ENCODE peak calls at places on chromosomes 11 and 22, in seven cellular contexts. D is astrocyte; R is ELR; Q is NCI-H460; S is SHP77; X is iris pigment epithelial cell; P is activated effector memory CD4-positive, alpha-beta T cell treated with anti-CD3 and anti-CD28 coated beads, Interleukin-2, amount 50 U/mL, for 16 hours. A is an unnamed sample.

GRCh38 chr11:61828629-61829407 is 718 bp downstream of the FADS2 start:
- DNase-seq in D (peak; percentile 14), R (peak; percentile 34), Q (no peak), S (no peak), X (peak; percentile 76), P (peak; percentile 64), A (no peak)

GRCh38 chr22:21628386-21629261 is 1.2 kb downstream of the YDJC start:
- DNase-seq in D (no peak), R (no peak), Q (no peak), S (no peak), X (no peak), P (no peak), A (no peak)

GRCh38 chr11:70159612-70160570 is 43.2 kb upstream of the FADD start:
- DNase-seq in D (peak; percentile 75), R (peak; percentile 72), Q (peak; percentile 61), S (no peak), X (peak; percentile 5), P (no peak), A (no peak)

GRCh38 chr22:42985541-42985925 is 29.4 kb downstream of the PACSIN2 start:
- DNase-seq in D (no peak), R (no peak), Q (no peak), S (no peak), X (no peak), P (no peak), A (no peak)

GRCh38 chr22:33110562-33111163 is 52.5 kb upstream of the SYN3 start:
- DNase-seq in D (no peak), R (no peak), Q (no peak), S (no peak), X (no peak), P (no peak), A (no peak)

GRCh38 chr22:39176067-39176621 is 23.7 kb upstream of the CBX7 start:
- DNase-seq in D (peak; percentile 52), R (peak; percentile 90), Q (peak; percentile 11), S (no peak), X (peak; percentile 54), P (peak; percentile 55), A (no peak)

GRCh38 chr22:44658371-44658953 is 43.5 kb upstream of the PRR5 start:
- DNase-seq in D (peak; percentile 54), R (no peak), Q (no peak), S (no peak), X (peak; percentile 87), P (no peak), A (no peak)

GRCh38 chr11:128095459-128096096 is 491.8 kb downstream of the ETS1 start:
- DNase-seq in D (peak; percentile 84), R (peak; percentile 86), Q (no peak), S (no peak), X (peak; percentile 89), P (no peak), A (no peak)

GRCh38 chr22:19843857-19844422 is 10.7 kb downstream of the GNB1L start:
- DNase-seq in D (no peak), R (no peak), Q (no peak), S (no peak), X (no peak), P (no peak), A (no peak)

GRCh38 chr22:41544671-41545476 is 604 bp upstream of the POLR3H start:
- DNase-seq in D (no peak), R (peak; percentile 53), Q (no peak), S (no peak), X (no peak), P (no peak), A (no peak)

GRCh38 chr11:33734441-33735165 is 1.6 kb downstream of the CD59 start:
- DNase-seq in D (peak; percentile 62), R (peak; percentile 37), Q (no peak), S (no peak), X (peak; percentile 67), P (no peak), A (no peak)

GRCh38 chr11:66418168-66418985 is 2.5 kb upstream of the NPAS4 start:
- DNase-seq in D (peak; percentile 94), R (peak; percentile 90), Q (peak; percentile 61), S (peak; percentile 81), X (peak; percentile 95), P (peak; percentile 84), A (peak; percentile 51)

GRCh38 chr11:111762981-111763643 is 3.1 kb downstream of the PPP2R1B start:
- DNase-seq in D (no peak), R (no peak), Q (no peak), S (no peak), X (peak; percentile 29), P (no peak), A (no peak)

GRCh38 chr22:38062782-38063181 is 5.6 kb downstream of the PICK1 start:
- DNase-seq in D (no peak), R (no peak), Q (no peak), S (no peak), X (no peak), P (no peak), A (no peak)

GRCh38 chr22:43302462-43303109 is 40.6 kb downstream of the SCUBE1 start:
- DNase-seq in D (no peak), R (no peak), Q (no peak), S (no peak), X (no peak), P (no peak), A (no peak)

GRCh38 chr22:42320463-42321416 is 50.3 kb upstream of the TCF20 start:
- DNase-seq in D (no peak), R (no peak), Q (no peak), S (peak; percentile 61), X (no peak), P (no peak), A (no peak)

GRCh38 chr11:65978391-65979238 is 17.1 kb downstream of the SART1 start:
- DNase-seq in D (no peak), R (no peak), Q (no peak), S (no peak), X (no peak), P (no peak), A (no peak)

GRCh38 chr11:64233913-64234839 is at the start of gene VEGFB:
- DNase-seq in D (no peak), R (peak; percentile 61), Q (no peak), S (peak; percentile 32), X (no peak), P (peak; percentile 91), A (peak; percentile 56)

GRCh38 chr22:29269230-29269604 is 1.1 kb downstream of the EWSR1 start:
- DNase-seq in D (no peak), R (no peak), Q (no peak), S (no peak), X (no peak), P (peak; percentile 62), A (no peak)

GRCh38 chr11:87879118-87879517 is 296.1 kb downstream of the RAB38 start:
- DNase-seq in D (no peak), R (peak; percentile 41), Q (no peak), S (no peak), X (peak; percentile 2), P (no peak), A (no peak)

GRCh38 chr22:36986242-36986821 is 32.9 kb downstream of the TST start:
- DNase-seq in D (no peak), R (peak; percentile 19), Q (no peak), S (peak; percentile 37), X (no peak), P (peak; percentile 67), A (peak; percentile 24)

GRCh38 chr11:118699508-118700220 is 20.2 kb upstream of the TREH start:
- DNase-seq in D (no peak), R (no peak), Q (no peak), S (no peak), X (no peak), P (peak; percentile 79), A (peak; percentile 24)

GRCh38 chr11:46253258-46254134 is 24.0 kb upstream of the CREB3L1 start:
- DNase-seq in D (no peak), R (peak; percentile 4), Q (no peak), S (no peak), X (no peak), P (peak; percentile 60), A (no peak)

GRCh38 chr11:65482306-65482850 is 16.5 kb upstream of the MALAT1 start:
- DNase-seq in D (no peak), R (no peak), Q (no peak), S (no peak), X (no peak), P (no peak), A (no peak)

GRCh38 chr11:87832216-87832615 is 343.0 kb downstream of the RAB38 start:
- DNase-seq in D (no peak), R (no peak), Q (no peak), S (no peak), X (no peak), P (no peak), A (no peak)

GRCh38 chr22:46674906-46675305 is 54.7 kb downstream of the GRAMD4 start:
- DNase-seq in D (no peak), R (no peak), Q (no peak), S (no peak), X (no peak), P (no peak), A (no peak)

GRCh38 chr11:117861151-117862018 is 15.1 kb downstream of the FXYD6 start:
- DNase-seq in D (no peak), R (no peak), Q (no peak), S (no peak), X (peak; percentile 16), P (peak; percentile 25), A (no peak)

GRCh38 chr22:44735518-44736428 is 16.6 kb upstream of the ARHGAP8 start:
- DNase-seq in D (no peak), R (peak; percentile 60), Q (peak; percentile 42), S (peak; percentile 53), X (peak; percentile 25), P (peak; percentile 95), A (peak; percentile 77)

GRCh38 chr11:57763568-57763967 is 2.0 kb downstream of the CTNND1 start:
- DNase-seq in D (peak; percentile 42), R (peak; percentile 69), Q (no peak), S (no peak), X (peak; percentile 66), P (no peak), A (no peak)

GRCh38 chr22:17120711-17121234 is 387 bp downstream of the TMEM121B start:
- DNase-seq in D (no peak), R (peak; percentile 17), Q (no peak), S (no peak), X (peak; percentile 8), P (peak; percentile 71), A (peak; percentile 40)

A was measured in activated CD4-positive, alpha-beta T cell treated with anti-CD3 and anti-CD28 coated beads, Interleukin-2, amount 50 U/mL, for 4 hours.